ENCODE peak calls at places on chromosomes 6 and 20, in four cellular contexts. One of them, this sample, is unnamed.

GRCh38 chr20:22346716-22347115 is 237.7 kb downstream of the FOXA2 start:
- DNase-seq in activated CD8-positive, alpha-beta memory T cell treated with anti-CD3 and anti-CD28 coated beads for 48 hours: no peak
- DNase-seq in stimulated activated CD4-positive, alpha-beta T cell treated with anti-CD3 and anti-CD28 coated beads, Interleukin-1b, Interleukin-23, amount 100 ng/mL, for 48 hours: no peak
- DNase-seq in spleen: no peak
- DNase-seq in this sample: no peak

GRCh38 chr6:3159805-3160781 is 2.7 kb upstream of the TUBB2A start:
- DNase-seq in activated CD8-positive, alpha-beta memory T cell treated with anti-CD3 and anti-CD28 coated beads for 48 hours: no peak
- DNase-seq in stimulated activated CD4-positive, alpha-beta T cell treated with anti-CD3 and anti-CD28 coated beads, Interleukin-1b, Interleukin-23, amount 100 ng/mL, for 48 hours: peak
- DNase-seq in spleen: peak
- DNase-seq in this sample: peak

GRCh38 chr6:89160693-89161092 is 14.8 kb downstream of the PM20D2 start:
- DNase-seq in activated CD8-positive, alpha-beta memory T cell treated with anti-CD3 and anti-CD28 coated beads for 48 hours: no peak
- DNase-seq in stimulated activated CD4-positive, alpha-beta T cell treated with anti-CD3 and anti-CD28 coated beads, Interleukin-1b, Interleukin-23, amount 100 ng/mL, for 48 hours: no peak
- DNase-seq in spleen: no peak
- DNase-seq in this sample: no peak

GRCh38 chr6:76247527-76247926 is 175.1 kb upstream of the IMPG1 start:
- DNase-seq in activated CD8-positive, alpha-beta memory T cell treated with anti-CD3 and anti-CD28 coated beads for 48 hours: no peak
- DNase-seq in stimulated activated CD4-positive, alpha-beta T cell treated with anti-CD3 and anti-CD28 coated beads, Interleukin-1b, Interleukin-23, amount 100 ng/mL, for 48 hours: no peak
- DNase-seq in spleen: no peak
- DNase-seq in this sample: no peak

GRCh38 chr6:124984668-124985338 is 22.6 kb downstream of the RNF217 start:
- DNase-seq in activated CD8-positive, alpha-beta memory T cell treated with anti-CD3 and anti-CD28 coated beads for 48 hours: no peak
- DNase-seq in stimulated activated CD4-positive, alpha-beta T cell treated with anti-CD3 and anti-CD28 coated beads, Interleukin-1b, Interleukin-23, amount 100 ng/mL, for 48 hours: no peak
- DNase-seq in spleen: no peak
- DNase-seq in this sample: no peak

GRCh38 chr20:24743641-24744040 is 205.4 kb upstream of the CST7 start:
- DNase-seq in activated CD8-positive, alpha-beta memory T cell treated with anti-CD3 and anti-CD28 coated beads for 48 hours: no peak
- DNase-seq in stimulated activated CD4-positive, alpha-beta T cell treated with anti-CD3 and anti-CD28 coated beads, Interleukin-1b, Interleukin-23, amount 100 ng/mL, for 48 hours: no peak
- DNase-seq in spleen: no peak
- DNase-seq in this sample: no peak

GRCh38 chr6:53564401-53565065 is 19.6 kb upstream of the GCLC start:
- DNase-seq in activated CD8-positive, alpha-beta memory T cell treated with anti-CD3 and anti-CD28 coated beads for 48 hours: no peak
- DNase-seq in stimulated activated CD4-positive, alpha-beta T cell treated with anti-CD3 and anti-CD28 coated beads, Interleukin-1b, Interleukin-23, amount 100 ng/mL, for 48 hours: no peak
- DNase-seq in spleen: no peak
- DNase-seq in this sample: no peak

GRCh38 chr6:124958759-124959354 is 3.4 kb upstream of the RNF217 start:
- DNase-seq in activated CD8-positive, alpha-beta memory T cell treated with anti-CD3 and anti-CD28 coated beads for 48 hours: no peak
- DNase-seq in stimulated activated CD4-positive, alpha-beta T cell treated with anti-CD3 and anti-CD28 coated beads, Interleukin-1b, Interleukin-23, amount 100 ng/mL, for 48 hours: no peak
- DNase-seq in spleen: no peak
- DNase-seq in this sample: no peak

GRCh38 chr6:159828074-159828473 is 28.0 kb downstream of the PNLDC1 start:
- DNase-seq in activated CD8-positive, alpha-beta memory T cell treated with anti-CD3 and anti-CD28 coated beads for 48 hours: no peak
- DNase-seq in stimulated activated CD4-positive, alpha-beta T cell treated with anti-CD3 and anti-CD28 coated beads, Interleukin-1b, Interleukin-23, amount 100 ng/mL, for 48 hours: no peak
- DNase-seq in spleen: no peak
- DNase-seq in this sample: no peak

GRCh38 chr6:77650098-77650663 is 2.7 kb upstream of the MEI4 start:
- DNase-seq in activated CD8-positive, alpha-beta memory T cell treated with anti-CD3 and anti-CD28 coated beads for 48 hours: no peak
- DNase-seq in stimulated activated CD4-positive, alpha-beta T cell treated with anti-CD3 and anti-CD28 coated beads, Interleukin-1b, Interleukin-23, amount 100 ng/mL, for 48 hours: peak
- DNase-seq in spleen: peak
- DNase-seq in this sample: no peak

GRCh38 chr6:101608724-101609123 is 215.2 kb downstream of the GRIK2 start:
- DNase-seq in activated CD8-positive, alpha-beta memory T cell treated with anti-CD3 and anti-CD28 coated beads for 48 hours: no peak
- DNase-seq in stimulated activated CD4-positive, alpha-beta T cell treated with anti-CD3 and anti-CD28 coated beads, Interleukin-1b, Interleukin-23, amount 100 ng/mL, for 48 hours: no peak
- DNase-seq in spleen: no peak
- DNase-seq in this sample: no peak

GRCh38 chr20:10093087-10093591 is 58.4 kb downstream of the ANKEF1 start:
- DNase-seq in activated CD8-positive, alpha-beta memory T cell treated with anti-CD3 and anti-CD28 coated beads for 48 hours: no peak
- DNase-seq in stimulated activated CD4-positive, alpha-beta T cell treated with anti-CD3 and anti-CD28 coated beads, Interleukin-1b, Interleukin-23, amount 100 ng/mL, for 48 hours: no peak
- DNase-seq in spleen: no peak
- DNase-seq in this sample: no peak

GRCh38 chr6:157625764-157626163 is 197.3 kb upstream of the SNX9 start:
- DNase-seq in activated CD8-positive, alpha-beta memory T cell treated with anti-CD3 and anti-CD28 coated beads for 48 hours: no peak
- DNase-seq in stimulated activated CD4-positive, alpha-beta T cell treated with anti-CD3 and anti-CD28 coated beads, Interleukin-1b, Interleukin-23, amount 100 ng/mL, for 48 hours: no peak
- DNase-seq in spleen: no peak
- DNase-seq in this sample: no peak

GRCh38 chr20:63212792-63213191 is 3.1 kb downstream of the YTHDF1 start:
- DNase-seq in activated CD8-positive, alpha-beta memory T cell treated with anti-CD3 and anti-CD28 coated beads for 48 hours: no peak
- DNase-seq in stimulated activated CD4-positive, alpha-beta T cell treated with anti-CD3 and anti-CD28 coated beads, Interleukin-1b, Interleukin-23, amount 100 ng/mL, for 48 hours: no peak
- DNase-seq in spleen: no peak
- DNase-seq in this sample: no peak

GRCh38 chr6:12324096-12324495 is 33.9 kb downstream of the EDN1 start:
- DNase-seq in activated CD8-positive, alpha-beta memory T cell treated with anti-CD3 and anti-CD28 coated beads for 48 hours: no peak
- DNase-seq in stimulated activated CD4-positive, alpha-beta T cell treated with anti-CD3 and anti-CD28 coated beads, Interleukin-1b, Interleukin-23, amount 100 ng/mL, for 48 hours: no peak
- DNase-seq in spleen: no peak
- DNase-seq in this sample: no peak

GRCh38 chr20:43444107-43444506 is 13.6 kb upstream of the SRSF6 start:
- DNase-seq in activated CD8-positive, alpha-beta memory T cell treated with anti-CD3 and anti-CD28 coated beads for 48 hours: no peak
- DNase-seq in stimulated activated CD4-positive, alpha-beta T cell treated with anti-CD3 and anti-CD28 coated beads, Interleukin-1b, Interleukin-23, amount 100 ng/mL, for 48 hours: no peak
- DNase-seq in spleen: no peak
- DNase-seq in this sample: no peak

GRCh38 chr6:149166324-149166723 is 151.2 kb upstream of the TAB2 start:
- DNase-seq in activated CD8-positive, alpha-beta memory T cell treated with anti-CD3 and anti-CD28 coated beads for 48 hours: no peak
- DNase-seq in stimulated activated CD4-positive, alpha-beta T cell treated with anti-CD3 and anti-CD28 coated beads, Interleukin-1b, Interleukin-23, amount 100 ng/mL, for 48 hours: no peak
- DNase-seq in spleen: no peak
- DNase-seq in this sample: no peak

GRCh38 chr6:139764498-139764986 is 390.1 kb upstream of the CITED2 start:
- DNase-seq in activated CD8-positive, alpha-beta memory T cell treated with anti-CD3 and anti-CD28 coated beads for 48 hours: no peak
- DNase-seq in stimulated activated CD4-positive, alpha-beta T cell treated with anti-CD3 and anti-CD28 coated beads, Interleukin-1b, Interleukin-23, amount 100 ng/mL, for 48 hours: no peak
- DNase-seq in spleen: no peak
- DNase-seq in this sample: no peak

GRCh38 chr6:445571-446417 is 54.2 kb downstream of the IRF4 start:
- DNase-seq in activated CD8-positive, alpha-beta memory T cell treated with anti-CD3 and anti-CD28 coated beads for 48 hours: no peak
- DNase-seq in stimulated activated CD4-positive, alpha-beta T cell treated with anti-CD3 and anti-CD28 coated beads, Interleukin-1b, Interleukin-23, amount 100 ng/mL, for 48 hours: no peak
- DNase-seq in spleen: peak
- DNase-seq in this sample: no peak

GRCh38 chr6:24963887-24964570 is 28.3 kb upstream of the RIPOR2 start:
- DNase-seq in activated CD8-positive, alpha-beta memory T cell treated with anti-CD3 and anti-CD28 coated beads for 48 hours: no peak
- DNase-seq in stimulated activated CD4-positive, alpha-beta T cell treated with anti-CD3 and anti-CD28 coated beads, Interleukin-1b, Interleukin-23, amount 100 ng/mL, for 48 hours: no peak
- DNase-seq in spleen: no peak
- DNase-seq in this sample: no peak

GRCh38 chr20:35562541-35563110 is 20.7 kb downstream of the ERGIC3 start:
- DNase-seq in activated CD8-positive, alpha-beta memory T cell treated with anti-CD3 and anti-CD28 coated beads for 48 hours: no peak
- DNase-seq in stimulated activated CD4-positive, alpha-beta T cell treated with anti-CD3 and anti-CD28 coated beads, Interleukin-1b, Interleukin-23, amount 100 ng/mL, for 48 hours: no peak
- DNase-seq in spleen: no peak
- DNase-seq in this sample: no peak

GRCh38 chr20:8627386-8628030 is 441.4 kb upstream of the PLCB4 start:
- DNase-seq in activated CD8-positive, alpha-beta memory T cell treated with anti-CD3 and anti-CD28 coated beads for 48 hours: no peak
- DNase-seq in stimulated activated CD4-positive, alpha-beta T cell treated with anti-CD3 and anti-CD28 coated beads, Interleukin-1b, Interleukin-23, amount 100 ng/mL, for 48 hours: no peak
- DNase-seq in spleen: no peak
- DNase-seq in this sample: no peak

GRCh38 chr6:32852844-32853540 is 512 bp downstream of the TAP1 start:
- DNase-seq in activated CD8-positive, alpha-beta memory T cell treated with anti-CD3 and anti-CD28 coated beads for 48 hours: no peak
- DNase-seq in stimulated activated CD4-positive, alpha-beta T cell treated with anti-CD3 and anti-CD28 coated beads, Interleukin-1b, Interleukin-23, amount 100 ng/mL, for 48 hours: peak
- DNase-seq in spleen: peak
- DNase-seq in this sample: peak

GRCh38 chr6:6277418-6277817 is 43.0 kb downstream of the F13A1 start:
- DNase-seq in activated CD8-positive, alpha-beta memory T cell treated with anti-CD3 and anti-CD28 coated beads for 48 hours: no peak
- DNase-seq in stimulated activated CD4-positive, alpha-beta T cell treated with anti-CD3 and anti-CD28 coated beads, Interleukin-1b, Interleukin-23, amount 100 ng/mL, for 48 hours: no peak
- DNase-seq in spleen: no peak
- DNase-seq in this sample: no peak

GRCh38 chr6:27505209-27506027 is 32.5 kb upstream of the ZNF184 start:
- DNase-seq in activated CD8-positive, alpha-beta memory T cell treated with anti-CD3 and anti-CD28 coated beads for 48 hours: peak
- DNase-seq in stimulated activated CD4-positive, alpha-beta T cell treated with anti-CD3 and anti-CD28 coated beads, Interleukin-1b, Interleukin-23, amount 100 ng/mL, for 48 hours: peak
- DNase-seq in spleen: no peak
- DNase-seq in this sample: peak

GRCh38 chr20:12409501-12409900 is 491.8 kb downstream of the BTBD3 start:
- DNase-seq in activated CD8-positive, alpha-beta memory T cell treated with anti-CD3 and anti-CD28 coated beads for 48 hours: no peak
- DNase-seq in stimulated activated CD4-positive, alpha-beta T cell treated with anti-CD3 and anti-CD28 coated beads, Interleukin-1b, Interleukin-23, amount 100 ng/mL, for 48 hours: no peak
- DNase-seq in spleen: no peak
- DNase-seq in this sample: no peak

GRCh38 chr6:131400782-131401496 is 172.1 kb upstream of the ARG1 start:
- DNase-seq in activated CD8-positive, alpha-beta memory T cell treated with anti-CD3 and anti-CD28 coated beads for 48 hours: no peak
- DNase-seq in stimulated activated CD4-positive, alpha-beta T cell treated with anti-CD3 and anti-CD28 coated beads, Interleukin-1b, Interleukin-23, amount 100 ng/mL, for 48 hours: no peak
- DNase-seq in spleen: no peak
- DNase-seq in this sample: no peak

GRCh38 chr20:53142225-53142624 is 170.1 kb downstream of the TSHZ2 start:
- DNase-seq in activated CD8-positive, alpha-beta memory T cell treated with anti-CD3 and anti-CD28 coated beads for 48 hours: no peak
- DNase-seq in stimulated activated CD4-positive, alpha-beta T cell treated with anti-CD3 and anti-CD28 coated beads, Interleukin-1b, Interleukin-23, amount 100 ng/mL, for 48 hours: no peak
- DNase-seq in spleen: no peak
- DNase-seq in this sample: no peak

GRCh38 chr6:13953061-13953705 is 28.4 kb downstream of the RNF182 start:
- DNase-seq in activated CD8-positive, alpha-beta memory T cell treated with anti-CD3 and anti-CD28 coated beads for 48 hours: no peak
- DNase-seq in stimulated activated CD4-positive, alpha-beta T cell treated with anti-CD3 and anti-CD28 coated beads, Interleukin-1b, Interleukin-23, amount 100 ng/mL, for 48 hours: no peak
- DNase-seq in spleen: no peak
- DNase-seq in this sample: no peak

GRCh38 chr6:88843040-88843439 is 120.4 kb downstream of the RNGTT start:
- DNase-seq in activated CD8-positive, alpha-beta memory T cell treated with anti-CD3 and anti-CD28 coated beads for 48 hours: no peak
- DNase-seq in stimulated activated CD4-positive, alpha-beta T cell treated with anti-CD3 and anti-CD28 coated beads, Interleukin-1b, Interleukin-23, amount 100 ng/mL, for 48 hours: no peak
- DNase-seq in spleen: no peak
- DNase-seq in this sample: no peak

GRCh38 chr20:45617591-45617990 is 11.9 kb upstream of the WFDC10A start:
- DNase-seq in activated CD8-positive, alpha-beta memory T cell treated with anti-CD3 and anti-CD28 coated beads for 48 hours: no peak
- DNase-seq in stimulated activated CD4-positive, alpha-beta T cell treated with anti-CD3 and anti-CD28 coated beads, Interleukin-1b, Interleukin-23, amount 100 ng/mL, for 48 hours: no peak
- DNase-seq in spleen: no peak
- DNase-seq in this sample: no peak

GRCh38 chr6:161444464-161444863 is 170.6 kb upstream of the AGPAT4 start:
- DNase-seq in activated CD8-positive, alpha-beta memory T cell treated with anti-CD3 and anti-CD28 coated beads for 48 hours: no peak
- DNase-seq in stimulated activated CD4-positive, alpha-beta T cell treated with anti-CD3 and anti-CD28 coated beads, Interleukin-1b, Interleukin-23, amount 100 ng/mL, for 48 hours: peak
- DNase-seq in spleen: no peak
- DNase-seq in this sample: no peak

GRCh38 chr6:163438940-163439335 is 24.4 kb downstream of the QKI start:
- DNase-seq in activated CD8-positive, alpha-beta memory T cell treated with anti-CD3 and anti-CD28 coated beads for 48 hours: no peak
- DNase-seq in stimulated activated CD4-positive, alpha-beta T cell treated with anti-CD3 and anti-CD28 coated beads, Interleukin-1b, Interleukin-23, amount 100 ng/mL, for 48 hours: no peak
- DNase-seq in spleen: peak
- DNase-seq in this sample: peak